ENCODE peak calls at places on chromosomes 16 and 17, in seven cellular contexts. C is A549, I is cardiac fibroblast, G is colonic mucosa, A is AG04449, B is ascending aorta, N is astrocyte of the spinal cord. V is an unnamed sample.

GRCh38 chr17:34626141-34626681 is 46.8 kb downstream of the TMEM132E start:
- DNase-seq in C (no peak), I (no peak), G (no peak), A (no peak), B (no peak), N (no peak), V (no peak)

GRCh38 chr17:79562806-79563141 is 48.1 kb downstream of the RBFOX3 start:
- DNase-seq in C (no peak), I (no peak), G (no peak), A (no peak), B (no peak), N (no peak), V (no peak)

GRCh38 chr17:76379275-76379641 is 5.2 kb upstream of the SPHK1 start:
- DNase-seq in C (no peak), I (no peak), G (no peak), A (no peak), B (no peak), N (no peak), V (no peak)

GRCh38 chr16:75256871-75257343 is 5.5 kb upstream of the BCAR1 start:
- DNase-seq in C (no peak), I (peak), G (no peak), A (no peak), B (peak), N (peak), V (no peak)

GRCh38 chr16:70430667-70431536 is 8.0 kb downstream of the ST3GAL2 start:
- DNase-seq in C (no peak), I (no peak), G (no peak), A (no peak), B (no peak), N (no peak), V (peak)

GRCh38 chr17:9028171-9028570 is 6.9 kb downstream of the NTN1 start:
- DNase-seq in C (no peak), I (no peak), G (no peak), A (no peak), B (peak), N (no peak), V (no peak)

GRCh38 chr17:37490638-37491614 is 1.2 kb downstream of the DUSP14 start:
- DNase-seq in C (peak), I (peak), G (peak), A (no peak), B (peak), N (peak), V (peak)

GRCh38 chr17:59367657-59368045 is 36.2 kb downstream of the YPEL2 start:
- DNase-seq in C (no peak), I (peak), G (no peak), A (no peak), B (no peak), N (no peak), V (no peak)

GRCh38 chr17:78923660-78924453 is 1.3 kb downstream of the TIMP2 start:
- DNase-seq in C (peak), I (no peak), G (peak), A (no peak), B (no peak), N (no peak), V (peak)

GRCh38 chr17:81398170-81398854 is 3.1 kb downstream of the BAHCC1 start:
- DNase-seq in C (peak), I (peak), G (peak), A (no peak), B (no peak), N (peak), V (peak)

GRCh38 chr17:32508926-32509325 is 22.1 kb downstream of the CDK5R1 start:
- DNase-seq in C (no peak), I (no peak), G (no peak), A (no peak), B (no peak), N (no peak), V (no peak)

GRCh38 chr17:65743313-65743665 is 181.8 kb upstream of the AXIN2 start:
- DNase-seq in C (no peak), I (peak), G (no peak), A (no peak), B (no peak), N (peak), V (no peak)

GRCh38 chr17:73562896-73563295 is 81.3 kb downstream of the SDK2 start:
- DNase-seq in C (no peak), I (no peak), G (no peak), A (no peak), B (no peak), N (no peak), V (no peak)

GRCh38 chr17:70622382-70623260 is 453.3 kb downstream of the KCNJ2 start:
- DNase-seq in C (peak), I (peak), G (peak), A (no peak), B (no peak), N (peak), V (no peak)

GRCh38 chr17:72430611-72431432 is 310.0 kb downstream of the SOX9 start:
- DNase-seq in C (no peak), I (no peak), G (peak), A (no peak), B (no peak), N (no peak), V (no peak)

GRCh38 chr17:17580662-17581470 is 10.6 kb downstream of the PEMT start:
- DNase-seq in C (no peak), I (peak), G (no peak), A (no peak), B (no peak), N (no peak), V (no peak)

GRCh38 chr17:67132366-67132765 is 88.0 kb downstream of the CACNG1 start:
- DNase-seq in C (no peak), I (no peak), G (no peak), A (no peak), B (no peak), N (no peak), V (peak)

GRCh38 chr16:11076259-11077018 is 132.1 kb downstream of the CLEC16A start:
- DNase-seq in C (no peak), I (no peak), G (no peak), A (no peak), B (no peak), N (no peak), V (no peak)

GRCh38 chr17:2784864-2785263 is 11.4 kb upstream of the RAP1GAP2 start:
- DNase-seq in C (no peak), I (no peak), G (no peak), A (no peak), B (no peak), N (no peak), V (no peak)

GRCh38 chr16:81778861-81779539 is at the start of gene PLCG2:
- DNase-seq in C (peak), I (peak), G (peak), A (no peak), B (peak), N (no peak), V (peak)

GRCh38 chr17:81260641-81261040 is 21.5 kb downstream of the NDUFAF8 start:
- DNase-seq in C (no peak), I (no peak), G (no peak), A (no peak), B (no peak), N (no peak), V (no peak)

GRCh38 chr16:12573730-12574383 is 229.8 kb downstream of the CPPED1 start:
- DNase-seq in C (peak), I (peak), G (peak), A (no peak), B (no peak), N (peak), V (peak)

GRCh38 chr17:81422776-81423697 is 27.8 kb downstream of the BAHCC1 start:
- DNase-seq in C (peak), I (peak), G (no peak), A (peak), B (peak), N (peak), V (no peak)

GRCh38 chr17:77601054-77601979 is 357.2 kb upstream of the TNRC6C start:
- DNase-seq in C (no peak), I (peak), G (no peak), A (no peak), B (peak), N (no peak), V (no peak)

GRCh38 chr16:35134471-35134870 is 1675.1 kb downstream of the TP53TG3F start:
- DNase-seq in C (no peak), I (no peak), G (no peak), A (no peak), B (no peak), N (no peak), V (no peak)

GRCh38 chr16:28326881-28327610 is 34.7 kb downstream of the SBK1 start:
- DNase-seq in C (peak), I (peak), G (peak), A (no peak), B (no peak), N (peak), V (peak)

GRCh38 chr17:20120835-20121234 is 111.7 kb downstream of the SPECC1 start:
- DNase-seq in C (no peak), I (no peak), G (no peak), A (no peak), B (no peak), N (no peak), V (no peak)

GRCh38 chr17:54968954-54969400 is 412 bp downstream of the STXBP4 start:
- DNase-seq in C (no peak), I (peak), G (peak), A (no peak), B (peak), N (no peak), V (no peak)

GRCh38 chr17:45050680-45051059 is 762 bp downstream of the DCAKD start:
- DNase-seq in C (peak), I (peak), G (peak), A (no peak), B (no peak), N (peak), V (peak)

GRCh38 chr16:65117701-65118448 is 4.0 kb downstream of the CDH11 start:
- DNase-seq in C (peak), I (peak), G (peak), A (no peak), B (peak), N (peak), V (peak)

GRCh38 chr17:79956853-79957252 is 78.8 kb downstream of the TBC1D16 start:
- DNase-seq in C (no peak), I (no peak), G (no peak), A (no peak), B (peak), N (no peak), V (no peak)

GRCh38 chr16:6018848-6019489 is 921.4 kb upstream of the EEF2KMT start:
- DNase-seq in C (no peak), I (no peak), G (no peak), A (no peak), B (no peak), N (no peak), V (no peak)

GRCh38 chr16:57845115-57845514 is 42.8 kb upstream of the KIFC3 start:
- DNase-seq in C (no peak), I (no peak), G (no peak), A (no peak), B (no peak), N (no peak), V (no peak)

GRCh38 chr16:5479925-5480324 is 382.3 kb upstream of the EEF2KMT start:
- DNase-seq in C (no peak), I (no peak), G (no peak), A (no peak), B (no peak), N (no peak), V (no peak)

GRCh38 chr17:15169676-15170075 is 95.5 kb downstream of the PMP22 start:
- DNase-seq in C (no peak), I (peak), G (no peak), A (no peak), B (no peak), N (peak), V (no peak)

GRCh38 chr16:75861981-75862380 is 135.7 kb upstream of the CPHXL start:
- DNase-seq in C (no peak), I (no peak), G (no peak), A (no peak), B (no peak), N (no peak), V (no peak)

GRCh38 chr17:76091526-76092285 is 11.9 kb downstream of the EXOC7 start:
- DNase-seq in C (no peak), I (no peak), G (no peak), A (no peak), B (no peak), N (no peak), V (no peak)

DNA sequence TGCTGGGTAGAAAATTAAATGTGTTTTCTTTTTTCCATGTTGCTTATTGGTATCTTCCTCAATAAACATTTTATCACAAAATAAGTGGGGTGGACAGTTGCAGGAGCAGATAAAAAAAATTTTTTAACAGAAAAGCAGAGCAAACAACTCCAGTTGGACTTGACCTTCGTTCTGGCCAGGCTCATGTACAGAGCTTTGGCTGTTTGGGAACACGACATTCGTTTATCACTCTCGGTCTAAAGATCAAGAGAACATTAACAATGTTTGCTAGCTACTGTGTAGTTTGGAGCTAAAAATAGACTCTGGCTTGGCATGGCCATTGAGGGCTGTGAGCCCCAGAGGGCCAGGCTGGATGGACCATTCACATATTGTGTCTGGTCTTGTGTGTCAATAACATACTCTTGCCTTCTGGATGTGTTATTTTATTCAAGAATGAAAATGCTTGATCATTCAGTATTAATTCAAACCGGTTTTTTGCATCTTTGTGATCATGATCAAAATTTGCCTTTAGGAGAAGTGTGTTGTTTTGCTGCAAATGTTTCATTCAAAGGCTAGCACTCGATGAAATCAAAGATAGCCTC is 56.6 kb downstream of the TMEM186 start:
- DNase-seq in C (no peak), I (no peak), G (peak), A (no peak), B (no peak), N (no peak), V (no peak)
- H3K4me3 ChIP-seq in C (no peak), I (no peak), G (no peak), A (no peak), B (no peak), N (no peak), V (no peak)

DNA sequence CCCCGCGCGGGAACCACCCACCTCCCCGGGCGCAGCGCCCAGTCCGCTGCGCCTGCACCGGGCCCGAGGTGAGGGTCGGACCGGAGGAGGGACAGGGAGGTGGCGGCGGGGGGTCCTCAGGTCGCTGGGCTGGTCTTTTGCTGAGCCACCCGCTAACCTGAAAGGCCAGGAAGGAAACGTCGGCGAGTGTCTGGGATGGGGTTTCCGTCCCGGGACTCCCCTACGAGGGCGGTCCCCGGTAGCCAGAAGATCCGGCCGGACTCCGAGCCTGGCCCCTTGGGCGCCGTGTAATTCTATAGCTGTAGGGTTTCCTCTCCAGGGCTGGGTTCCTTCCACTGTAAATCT is 5.0 kb downstream of the TBX2 start:
- DNase-seq in C (no peak), I (peak), G (no peak), A (no peak), B (no peak), N (no peak), V (no peak)
- H3K4me3 ChIP-seq in C (no peak), I (no peak), G (peak), A (no peak), B (peak), N (no peak), V (no peak)

GRCh38 chr17:49031965-49032928 is 35.1 kb downstream of the IGF2BP1 start:
- DNase-seq in C (peak), I (peak), G (peak), A (no peak), B (no peak), N (peak), V (peak)
- H3K4me3 ChIP-seq in C (no peak), I (no peak), G (no peak), A (no peak), B (no peak), N (no peak), V (no peak)

GRCh38 chr16:15604460-15605390 is 38.2 kb downstream of the MARF1 start:
- DNase-seq in C (no peak), I (no peak), G (no peak), A (no peak), B (no peak), N (no peak), V (no peak)
- H3K4me3 ChIP-seq in C (no peak), I (no peak), G (no peak), A (no peak), B (no peak), N (no peak), V (no peak)

GRCh38 chr17:43444223-43445008 is 39.4 kb upstream of the DHX8 start:
- DNase-seq in C (no peak), I (no peak), G (no peak), A (no peak), B (no peak), N (peak), V (no peak)

GRCh38 chr17:43443381-43443780 is 40.4 kb upstream of the DHX8 start:
- DNase-seq in C (no peak), I (no peak), G (no peak), A (no peak), B (no peak), N (no peak), V (no peak)

GRCh38 chr17:43438626-43439529 is 40.1 kb downstream of the ARL4D start:
- DNase-seq in C (no peak), I (no peak), G (no peak), A (no peak), B (no peak), N (no peak), V (no peak)

GRCh38 chr17:43445009-43445589 is 38.7 kb upstream of the DHX8 start:
- DNase-seq in C (no peak), I (no peak), G (no peak), A (no peak), B (no peak), N (no peak), V (no peak)

DNA sequence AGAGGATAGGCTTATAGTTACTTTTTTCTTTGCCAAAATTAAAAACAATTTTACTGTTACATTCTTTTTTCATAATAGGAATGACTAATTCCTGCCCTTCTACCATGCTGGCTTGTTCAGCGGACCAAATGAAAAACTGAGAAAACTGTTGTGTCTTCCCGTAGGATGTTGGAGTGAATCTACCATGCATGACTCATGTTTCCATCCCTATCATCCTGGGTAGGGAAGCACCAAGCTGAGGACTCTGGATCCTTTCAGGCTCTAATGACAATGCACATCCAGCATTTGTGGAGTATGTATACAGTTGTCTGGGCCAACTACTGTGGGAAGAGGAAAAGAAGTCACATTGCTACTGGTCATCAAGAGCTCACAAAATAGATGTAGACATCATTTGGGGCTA is 41.1 kb upstream of the DHX8 start:
- DNase-seq in C (no peak), I (peak), G (no peak), A (no peak), B (no peak), N (peak), V (no peak)
- H3K4me3 ChIP-seq in C (no peak), I (no peak), G (no peak), A (no peak), B (no peak), N (no peak), V (no peak)

DNA sequence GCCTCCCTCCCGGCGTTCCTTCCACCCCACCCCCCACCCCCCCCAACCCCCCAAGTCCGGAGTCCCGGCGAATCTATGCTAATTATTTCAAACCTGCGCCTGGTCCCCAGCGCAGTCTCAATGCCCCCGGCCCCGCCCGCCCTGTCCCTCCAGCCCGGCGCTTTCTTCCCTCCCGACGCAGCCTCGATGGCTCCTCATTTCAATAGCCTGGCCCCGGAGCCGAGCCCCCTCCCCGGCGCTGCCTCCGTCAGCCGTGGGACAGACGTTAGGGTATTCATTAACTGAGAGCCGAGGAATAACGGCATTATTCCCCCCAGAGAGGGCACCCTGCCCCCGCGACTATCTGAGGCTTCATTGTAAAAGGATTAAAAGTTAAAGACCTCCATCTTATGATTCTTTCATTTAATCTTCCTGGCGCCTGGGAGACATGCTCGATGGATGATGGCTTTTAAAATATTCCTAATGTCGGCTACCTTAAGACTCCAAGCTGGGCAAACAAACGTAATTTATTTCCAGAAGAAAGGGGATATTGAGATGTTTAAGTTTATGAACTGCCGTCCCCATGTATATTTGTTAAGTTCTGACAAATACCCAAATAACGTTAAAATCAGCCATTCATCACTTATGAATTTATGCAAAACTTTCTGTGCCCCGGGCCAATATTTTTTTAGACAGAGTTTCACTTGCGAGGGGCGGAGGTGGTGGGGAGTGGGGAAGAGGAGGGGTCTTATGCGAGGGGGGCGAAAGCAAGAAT is 3.4 kb downstream of the NOG start:
- DNase-seq in C (no peak), I (no peak), G (no peak), A (no peak), B (no peak), N (no peak), V (peak)
- H3K4me3 ChIP-seq in C (peak), I (no peak), G (no peak), A (peak), B (peak), N (peak), V (peak)

GRCh38 chr17:39001703-39002637 is 34.8 kb upstream of the FBXO47 start:
- DNase-seq in C (no peak), I (peak), G (peak), A (no peak), B (peak), N (peak), V (no peak)
- H3K4me3 ChIP-seq in C (no peak), I (no peak), G (no peak), A (no peak), B (no peak), N (no peak), V (no peak)

GRCh38 chr16:3023669-3024478 is at the start of the genes HCFC1R1 and THOC6:
- DNase-seq in C (peak), I (peak), G (peak), A (peak), B (peak), N (peak), V (peak)
- H3K4me3 ChIP-seq in C (peak), I (peak), G (peak), A (peak), B (peak), N (peak), V (peak)

V was measured in HAP-1.